ENCODE peak calls at places on chromosome 1, in four cellular contexts. U is kidney epithelial cell; A is hippocampal formation; V is stimulated activated CD8-positive, alpha-beta memory T cell treated with anti-CD3 and anti-CD28 coated beads, Interleukin-4, amount 100 ng/mL, for 48 hours. D is an unnamed sample.

GRCh38 chr1:246184503-246184902 is 322.6 kb downstream of the SMYD3 start:
- DNase-seq in U (no peak), A (no peak), V (no peak), D (no peak)

GRCh38 chr1:63983391-63984256 is 209.8 kb downstream of the ROR1 start:
- DNase-seq in U (no peak), A (no peak), V (no peak), D (no peak)

GRCh38 chr1:2194319-2194897 is at the start of gene FAAP20:
- DNase-seq in U (no peak), A (no peak), V (peak), D (peak)

GRCh38 chr1:43984855-43985254 is 5.8 kb downstream of the B4GALT2 start:
- DNase-seq in U (no peak), A (no peak), V (no peak), D (no peak)

GRCh38 chr1:21238141-21238800 is 52.0 kb downstream of the ECE1 start:
- DNase-seq in U (peak), A (no peak), V (no peak), D (no peak)

GRCh38 chr1:9687876-9688582 is 36.5 kb downstream of the PIK3CD start:
- DNase-seq in U (no peak), A (no peak), V (no peak), D (no peak)

GRCh38 chr1:244104309-244105060 is 53.4 kb downstream of the ZBTB18 start:
- DNase-seq in U (peak), A (no peak), V (no peak), D (no peak)

GRCh38 chr1:168531605-168532345 is 12.0 kb downstream of the XCL2 start:
- DNase-seq in U (peak), A (no peak), V (no peak), D (no peak)

GRCh38 chr1:173502104-173502503 is 25.0 kb downstream of the PRDX6 start:
- DNase-seq in U (no peak), A (no peak), V (no peak), D (no peak)

GRCh38 chr1:7641587-7642417 is 129.3 kb upstream of the VAMP3 start:
- DNase-seq in U (no peak), A (no peak), V (no peak), D (no peak)